ENCODE peak calls at places on chromosomes 12 and 14, in six cellular contexts. M is HepG2, P is A549, N is endothelial cell of umbilical vein, C is K562, L is GM12878. R is an unnamed sample.

GRCh38 chr12:121314441-121314840 is 17.9 kb upstream of the CAMKK2 start:
- DNase-seq in M (no peak), P (no peak), N (no peak), C (no peak), L (no peak), R (peak)

GRCh38 chr12:21678959-21679358 is 21.3 kb upstream of the LDHB start:
- DNase-seq in M (no peak), P (no peak), N (peak), C (no peak), L (no peak), R (no peak)

GRCh38 chr12:102349079-102349478 is 131.3 kb downstream of the IGF1 start:
- DNase-seq in M (no peak), P (no peak), N (no peak), C (no peak), L (no peak), R (no peak)

GRCh38 chr12:9115731-9116689 is at the start of gene A2M:
- DNase-seq in M (peak), P (no peak), N (peak), C (no peak), L (no peak), R (no peak)

GRCh38 chr12:14256555-14257169 is 108.8 kb upstream of the ATF7IP start:
- DNase-seq in M (peak), P (peak), N (peak), C (peak), L (no peak), R (peak)

GRCh38 chr12:47838286-47838931 is 18.7 kb upstream of the HDAC7 start:
- DNase-seq in M (peak), P (peak), N (peak), C (peak), L (no peak), R (peak)

GRCh38 chr12:2959508-2960431 is 573 bp downstream of the TEAD4 start:
- DNase-seq in M (peak), P (peak), N (peak), C (peak), L (no peak), R (no peak)

GRCh38 chr14:104301731-104302460 is 163.5 kb downstream of the KIF26A start:
- DNase-seq in M (no peak), P (no peak), N (no peak), C (no peak), L (no peak), R (no peak)

GRCh38 chr14:99930420-99931274 is 134.6 kb upstream of the EVL start:
- DNase-seq in M (no peak), P (no peak), N (no peak), C (no peak), L (peak), R (no peak)

GRCh38 chr12:120686690-120687569 is at the start of gene MLEC:
- DNase-seq in M (peak), P (peak), N (peak), C (peak), L (peak), R (peak)

GRCh38 chr12:3636328-3636727 is 116.6 kb downstream of the CRACR2A start:
- DNase-seq in M (no peak), P (no peak), N (no peak), C (no peak), L (no peak), R (no peak)

GRCh38 chr14:92877757-92878431 is 45.1 kb upstream of the CHGA start:
- DNase-seq in M (peak), P (no peak), N (peak), C (no peak), L (no peak), R (no peak)

GRCh38 chr12:100528471-100529139 is 44.9 kb upstream of the GAS2L3 start:
- DNase-seq in M (no peak), P (peak), N (no peak), C (no peak), L (no peak), R (no peak)

GRCh38 chr12:49902399-49903350 is 1.0 kb downstream of the FAIM2 start:
- DNase-seq in M (no peak), P (no peak), N (no peak), C (peak), L (no peak), R (no peak)
- TF ChIP-seq MYC in M (no peak), P (no peak), N (no peak), C (no peak), L (no peak), R (no peak)

GRCh38 chr12:56152132-56152755 is at the start of gene MYL6B:
- DNase-seq in M (peak), P (peak), N (peak), C (peak), L (peak), R (peak)
- TF ChIP-seq POLR2A in M (peak), P (peak), N (peak), C (peak), L (peak), R (peak)

DNA sequence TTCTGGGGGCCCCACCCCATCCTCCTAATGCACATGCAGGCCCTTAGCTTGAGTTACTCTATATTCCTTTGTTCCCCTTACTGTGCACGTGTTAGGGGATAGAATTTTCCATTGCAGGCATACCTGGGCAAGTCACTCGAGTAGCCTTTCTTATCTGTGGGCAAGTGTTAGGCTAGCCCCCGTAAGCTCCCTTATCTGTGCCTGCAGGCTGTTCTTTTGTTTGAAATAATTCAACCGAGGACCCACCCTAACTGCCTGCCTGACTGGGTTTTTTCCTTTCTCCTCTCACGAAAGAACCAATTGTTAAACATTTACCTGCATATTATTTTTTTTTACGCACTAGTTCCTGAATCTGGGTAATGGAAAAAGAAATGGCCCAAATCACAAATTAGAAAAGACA is 21.3 kb upstream of the BCAT1 start:
- DNase-seq in M (no peak), P (no peak), N (no peak), C (no peak), L (no peak), R (no peak)
- TF ChIP-seq MYC in M (no peak), P (no peak), N (no peak), C (no peak), L (no peak), R (no peak)

GRCh38 chr14:63727736-63728728 is at the start of gene SGPP1:
- DNase-seq in M (peak), P (peak), N (peak), C (peak), L (no peak), R (peak)
- TF ChIP-seq POLR2A in M (peak), P (peak), N (peak), C (peak), L (peak), R (no peak)

GRCh38 chr12:57521475-57522018 is 1.1 kb upstream of the MBD6 start:
- DNase-seq in M (peak), P (peak), N (no peak), C (no peak), L (no peak), R (no peak)
- TF ChIP-seq MYC in M (no peak), P (no peak), N (no peak), C (no peak), L (no peak), R (no peak)

GRCh38 chr12:57514720-57515467 is 5.4 kb downstream of the DDIT3 start:
- DNase-seq in M (no peak), P (no peak), N (no peak), C (no peak), L (no peak), R (no peak)
- TF ChIP-seq POLR2A in M (peak), P (no peak), N (no peak), C (peak), L (peak), R (no peak)

DNA sequence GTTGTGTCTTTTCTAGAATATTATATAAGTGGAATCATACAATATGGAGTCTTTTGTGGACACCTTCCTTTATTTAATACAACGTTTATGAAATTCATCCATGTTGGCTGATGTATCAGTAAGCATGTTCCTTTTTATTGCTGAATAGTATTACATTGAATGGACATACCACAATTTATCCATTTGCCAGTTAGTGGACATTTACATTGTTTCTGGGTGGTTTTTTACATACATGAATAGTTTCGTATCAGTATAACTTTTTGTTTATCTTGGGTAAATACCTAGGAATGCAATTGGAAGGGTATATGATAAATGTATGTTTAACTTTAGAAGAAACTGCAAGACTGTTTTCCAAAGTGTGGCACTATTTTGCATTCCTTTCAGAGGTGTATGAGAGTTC is 23.1 kb downstream of the IQSEC3 start:
- DNase-seq in M (no peak), P (no peak), N (no peak), C (no peak), L (no peak), R (no peak)
- TF ChIP-seq MYC in M (no peak), P (no peak), N (no peak), C (no peak), L (no peak), R (no peak)

GRCh38 chr14:20989787-20990600 is at the start of gene METTL17:
- DNase-seq in M (peak), P (peak), N (peak), C (peak), L (peak), R (peak)
- TF ChIP-seq POLR2A in M (peak), P (peak), N (peak), C (peak), L (peak), R (peak)

GRCh38 chr14:20440465-20440864 is 4.5 kb upstream of the KLHL33 start:
- DNase-seq in M (no peak), P (no peak), N (no peak), C (no peak), L (no peak), R (no peak)
- TF ChIP-seq MYC in M (no peak), P (no peak), N (no peak), C (no peak), L (no peak), R (no peak)

R was measured in NB4.